ENCODE peak calls at places on chromosome 18, in seven cellular contexts. B, Q, M, J, U, S and D are unnamed samples.

GRCh38 chr18:78639597-78639950 is 340.0 kb upstream of the SALL3 start:
- DNase-seq in S (no peak), U (no peak), M (no peak), Q (no peak), B (no peak), J (no peak), D (no peak)

GRCh38 chr18:75128911-75129716 is 79.8 kb downstream of the PTGR3 start:
- DNase-seq in M (no peak), U (no peak), S (no peak), Q (no peak), J (no peak), B (no peak), D (no peak)

GRCh38 chr18:61898576-61899205 is 5.9 kb upstream of the RNF152 start:
- DNase-seq in B (no peak), U (no peak), M (no peak), S (no peak), J (peak), Q (no peak), D (peak)

GRCh38 chr18:3481696-3482210 is 31.8 kb downstream of the TGIF1 start:
- DNase-seq in S (no peak), Q (peak), M (peak), B (peak), U (peak), J (peak), D (peak)

GRCh38 chr18:59740131-59740530 is 42.9 kb upstream of the CCBE1 start:
- DNase-seq in S (no peak), Q (no peak), M (no peak), J (no peak), U (no peak), B (no peak), D (no peak)

GRCh38 chr18:54242327-54242726 is 17.9 kb upstream of the MBD2 start:
- DNase-seq in J (no peak), S (no peak), U (no peak), Q (no peak), M (no peak), B (no peak), D (no peak)

GRCh38 chr18:62325806-62326645 is 916 bp downstream of the TNFRSF11A start:
- DNase-seq in S (peak), Q (peak), M (no peak), J (no peak), U (peak), B (peak), D (peak)

GRCh38 chr18:50880108-50880465 is 1.2 kb downstream of the ME2 start:
- DNase-seq in Q (peak), J (no peak), B (peak), S (no peak), U (no peak), M (no peak), D (no peak)

GRCh38 chr18:58110398-58110797 is 66.4 kb downstream of the NEDD4L start:
- DNase-seq in Q (no peak), S (no peak), U (no peak), J (no peak), B (no peak), M (no peak), D (no peak)

GRCh38 chr18:26656944-26657536 is 108.7 kb upstream of the KCTD1 start:
- DNase-seq in Q (peak), B (peak), U (peak), S (peak), J (peak), M (no peak), D (peak)

GRCh38 chr18:74288730-74289129 is 3.0 kb downstream of the CYB5A start:
- DNase-seq in Q (no peak), J (no peak), S (no peak), M (no peak), B (no peak), U (peak), D (peak)

GRCh38 chr18:50151876-50152275 is 43.1 kb downstream of the MYO5B start:
- DNase-seq in J (no peak), U (peak), Q (no peak), S (no peak), M (no peak), B (no peak), D (peak)

GRCh38 chr18:35580748-35581534 is 599 bp upstream of the GALNT1 start:
- DNase-seq in U (peak), S (peak), J (peak), M (no peak), B (peak), Q (peak), D (peak)

GRCh38 chr18:49854681-49855080 is 41.3 kb upstream of the ACAA2 start:
- DNase-seq in Q (no peak), M (no peak), U (no peak), S (no peak), B (no peak), J (no peak), D (peak)

GRCh38 chr18:2654828-2655152 is 736 bp upstream of the SMCHD1 start:
- DNase-seq in J (no peak), M (no peak), S (no peak), B (no peak), Q (peak), U (no peak), D (no peak)

DNA sequence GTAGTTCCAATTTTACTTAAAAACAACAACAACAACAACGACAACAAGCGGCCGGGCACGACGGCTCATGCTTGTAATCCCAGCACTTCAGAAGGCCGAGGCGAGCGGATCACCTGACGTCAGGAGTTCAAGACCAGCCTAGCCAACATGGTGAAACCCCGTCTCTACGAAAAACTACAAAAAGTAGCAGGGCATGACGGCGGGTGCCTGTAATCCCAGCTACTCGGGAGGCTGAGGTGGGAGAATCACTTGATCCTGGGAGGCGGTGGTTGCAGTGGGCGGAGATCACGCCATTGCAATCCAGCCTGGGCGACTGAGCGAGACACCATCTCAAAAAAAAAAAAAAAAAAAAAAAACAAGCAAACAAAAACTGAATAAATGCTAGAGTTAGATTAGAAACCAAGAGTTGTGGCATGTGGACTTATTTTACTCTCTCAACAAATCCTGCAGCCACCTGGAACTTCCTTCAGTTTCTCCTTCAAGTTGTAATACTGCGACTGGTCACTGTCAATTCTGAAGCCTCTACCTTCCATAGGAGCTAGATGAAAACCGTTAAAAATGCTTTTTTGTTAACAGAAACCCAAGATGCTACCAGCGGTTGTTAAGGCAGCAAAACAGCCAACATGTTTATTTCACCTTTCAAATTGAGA is 1.3 kb downstream of the ATP5F1A start:
- DNase-seq in M (no peak), S (peak), Q (no peak), U (peak), J (no peak), B (no peak), D (no peak)
- H2AFZ ChIP-seq in M (no peak), S (no peak), Q (no peak), U (peak), J (no peak), B (no peak), D (no peak)

GRCh38 chr18:13945811-13946210 is 30.5 kb upstream of the MC2R start:
- DNase-seq in S (no peak), M (no peak), B (no peak), U (no peak), J (no peak), Q (no peak), D (no peak)
- TF ChIP-seq EZH2 in S (no peak), M (no peak), B (no peak), U (no peak), J (no peak), Q (no peak), D (no peak)

GRCh38 chr18:70337139-70337972 is 48.5 kb downstream of the SOCS6 start:
- DNase-seq in U (peak), J (peak), Q (peak), B (peak), M (peak), S (peak), D (peak)

GRCh38 chr18:70334728-70335329 is 46.0 kb downstream of the SOCS6 start:
- DNase-seq in Q (no peak), J (no peak), S (no peak), B (no peak), M (no peak), U (peak), D (peak)

GRCh38 chr18:70334264-70334663 is 45.4 kb downstream of the SOCS6 start:
- DNase-seq in J (no peak), S (no peak), B (no peak), M (no peak), U (no peak), Q (no peak), D (no peak)

GRCh38 chr18:70333757-70334156 is 44.9 kb downstream of the SOCS6 start:
- DNase-seq in U (peak), S (no peak), J (peak), M (peak), B (no peak), Q (no peak), D (peak)

GRCh38 chr18:70335892-70336726 is 47.3 kb downstream of the SOCS6 start:
- DNase-seq in J (peak), Q (no peak), M (no peak), S (no peak), U (peak), B (no peak), D (no peak)
- TF ChIP-seq EZH2phosphoT487 in J (no peak), Q (no peak), M (no peak), S (no peak), U (no peak), B (no peak), D (no peak)

GRCh38 chr18:23194150-23194968 is 59.1 kb downstream of the CABLES1 start:
- DNase-seq in M (no peak), U (peak), J (no peak), S (peak), B (no peak), Q (no peak), D (no peak)
- H2AFZ ChIP-seq in M (no peak), U (peak), J (no peak), S (peak), B (no peak), Q (no peak), D (no peak)

DNA sequence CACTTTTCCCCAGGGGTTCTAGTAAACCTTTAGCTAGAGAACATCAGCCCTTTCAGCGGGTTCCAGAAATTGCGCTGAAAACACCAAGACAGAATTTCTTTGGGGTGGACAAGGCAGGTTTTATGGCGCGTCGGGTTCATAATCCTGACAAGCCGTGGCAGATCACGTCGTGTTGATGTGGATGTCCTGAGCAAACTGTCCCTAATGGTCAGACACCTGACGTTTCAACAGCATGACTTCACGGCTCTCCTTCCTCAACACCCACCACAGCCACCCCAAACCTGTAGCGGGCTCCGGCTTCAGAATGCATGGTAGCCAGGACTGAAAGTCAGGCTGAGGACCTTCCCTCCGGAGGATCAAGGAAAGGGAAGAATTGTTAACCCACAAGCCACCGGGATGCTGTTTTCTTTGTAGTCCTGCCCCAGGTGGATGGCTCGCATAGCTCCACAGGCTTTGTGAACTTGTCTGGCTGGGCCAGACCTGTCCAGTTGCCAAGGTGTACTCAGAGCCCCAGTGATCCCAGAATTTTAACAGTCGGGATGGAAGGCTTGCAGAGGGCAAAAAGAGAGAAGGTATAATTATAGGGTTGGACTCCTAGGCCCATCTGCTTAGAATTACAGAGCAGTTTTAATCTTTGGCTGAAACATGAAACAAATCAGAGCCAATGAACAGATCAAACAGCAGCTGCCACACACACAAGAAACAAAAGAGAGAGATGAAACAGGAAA is 1.5 kb downstream of the APCDD1 start:
- DNase-seq in J (peak), B (peak), M (no peak), U (no peak), Q (peak), S (no peak), D (no peak)
- TF ChIP-seq EZH2 in J (no peak), B (no peak), M (no peak), U (peak), Q (peak), S (no peak), D (no peak)